ENCODE peak calls at places on chromosomes 2 and 18, in five cellular contexts. L is NT2/D1, A is adipocyte, V is upper lobe of left lung, O is neuronal stem cell. B is an unnamed sample.

GRCh38 chr2:225556461-225556860 is 157.0 kb downstream of the NYAP2 start:
- DNase-seq in L (no peak), A (no peak), V (no peak), O (no peak), B (no peak)

GRCh38 chr2:119259296-119259860 is 35.7 kb downstream of the STEAP3 start:
- DNase-seq in L (no peak), A (no peak), V (no peak), O (peak; percentile 30), B (no peak)

GRCh38 chr2:70977605-70978205 is 725 bp upstream of the ANKRD53 start:
- DNase-seq in L (no peak), A (peak; percentile 66), V (no peak), O (no peak), B (no peak)

GRCh38 chr2:230416061-230416721 is at the start of gene SP100:
- DNase-seq in L (no peak), A (peak; percentile 93), V (peak; percentile 87), O (no peak), B (no peak)

GRCh38 chr2:223383315-223383714 is 218.8 kb downstream of the SCG2 start:
- DNase-seq in L (no peak), A (peak; percentile 10), V (no peak), O (no peak), B (no peak)

GRCh38 chr18:68962623-68963022 is 164.7 kb downstream of the CCDC102B start:
- DNase-seq in L (no peak), A (no peak), V (no peak), O (no peak), B (no peak)

GRCh38 chr18:79748321-79749157 is 49.2 kb upstream of the KCNG2 start:
- DNase-seq in L (no peak), A (no peak), V (peak; percentile 46), O (no peak), B (no peak)

GRCh38 chr18:58484989-58485962 is 143.6 kb downstream of the ALPK2 start:
- DNase-seq in L (peak; percentile 13), A (no peak), V (no peak), O (peak; percentile 20), B (no peak)

GRCh38 chr2:240576436-240577205 is 8.3 kb downstream of the RNPEPL1 start:
- DNase-seq in L (no peak), A (no peak), V (peak; percentile 82), O (no peak), B (no peak)

GRCh38 chr18:63292844-63293683 is 26.5 kb downstream of the BCL2 start:
- DNase-seq in L (no peak), A (no peak), V (peak; percentile 2), O (no peak), B (no peak)

GRCh38 chr2:88671786-88672427 is 19.6 kb upstream of the RPIA start:
- DNase-seq in L (no peak), A (peak; percentile 83), V (no peak), O (peak; percentile 27), B (no peak)

GRCh38 chr2:47094519-47095155 is 60.5 kb downstream of the STPG4 start:
- DNase-seq in L (no peak), A (no peak), V (no peak), O (no peak), B (no peak)

GRCh38 chr2:223969856-223970255 is 12.6 kb downstream of the MRPL44 start:
- DNase-seq in L (no peak), A (peak; percentile 14), V (no peak), O (no peak), B (no peak)

GRCh38 chr2:173855686-173856085 is 109.5 kb downstream of the SP3 start:
- DNase-seq in L (no peak), A (peak; percentile 14), V (no peak), O (no peak), B (no peak)

GRCh38 chr2:890214-890613 is 60.4 kb upstream of the SNTG2 start:
- DNase-seq in L (no peak), A (no peak), V (no peak), O (no peak), B (no peak)

GRCh38 chr2:65436169-65436824 is 3.9 kb upstream of the SPRED2 start:
- DNase-seq in L (no peak), A (peak; percentile 98), V (peak; percentile 97), O (peak; percentile 73), B (no peak)

GRCh38 chr2:160208662-160209229 is 8.7 kb upstream of the ITGB6 start:
- DNase-seq in L (no peak), A (no peak), V (no peak), O (no peak), B (no peak)
- H3K4me1 ChIP-seq in L (no peaks in the 10 kb centered on the region), A (peaks cover 50% of the 10 kb centered on the region), V (peaks cover 23% of the 10 kb centered on the region), O (no peaks in the 10 kb centered on the region), B (no peaks in the 10 kb centered on the region)

GRCh38 chr2:100812141-100812540 is 7.8 kb upstream of the NPAS2 start:
- DNase-seq in L (no peak), A (no peak), V (no peak), O (no peak), B (no peak)

GRCh38 chr2:100814043-100814442 is 5.9 kb upstream of the NPAS2 start:
- DNase-seq in L (no peak), A (no peak), V (no peak), O (no peak), B (no peak)

GRCh38 chr2:100814453-100814852 is 5.5 kb upstream of the NPAS2 start:
- DNase-seq in L (no peak), A (no peak), V (no peak), O (no peak), B (no peak)

GRCh38 chr2:100812573-100812972 is 7.4 kb upstream of the NPAS2 start:
- DNase-seq in L (no peak), A (no peak), V (no peak), O (no peak), B (no peak)

GRCh38 chr2:100813527-100813926 is 6.4 kb upstream of the NPAS2 start:
- DNase-seq in L (no peak), A (peak; percentile 47), V (no peak), O (no peak), B (no peak)
- H3K4me1 ChIP-seq in L (peaks cover 3% of the 10 kb centered on the region), A (peaks cover 14% of the 10 kb centered on the region), V (no peaks in the 10 kb centered on the region), O (no peaks in the 10 kb centered on the region), B (peaks cover 10% of the 10 kb centered on the region)

GRCh38 chr2:19357383-19358241 is 811 bp downstream of the OSR1 start:
- DNase-seq in L (no peak), A (peak; percentile 73), V (peak; percentile 82), O (no peak), B (peak; percentile 64)

GRCh38 chr2:19358242-19359020 is at the start of gene OSR1:
- DNase-seq in L (peak; percentile 51), A (peak; percentile 94), V (peak; percentile 90), O (peak; percentile 84), B (no peak)

GRCh38 chr2:19355416-19355821 is 3.0 kb downstream of the OSR1 start:
- DNase-seq in L (no peak), A (peak; percentile 82), V (peak; percentile 64), O (no peak), B (no peak)

GRCh38 chr2:19355931-19356544 is 2.4 kb downstream of the OSR1 start:
- DNase-seq in L (no peak), A (peak; percentile 58), V (peak; percentile 82), O (no peak), B (no peak)

GRCh38 chr2:19356545-19357382 is 1.7 kb downstream of the OSR1 start:
- DNase-seq in L (no peak), A (peak; percentile 58), V (peak; percentile 76), O (no peak), B (no peak)
- H3K4me1 ChIP-seq in L (peaks cover 14% of the 10 kb centered on the region), A (peaks cover 39% of the 10 kb centered on the region), V (peaks cover 27% of the 10 kb centered on the region), O (peaks cover 18% of the 10 kb centered on the region), B (peaks cover 32% of the 10 kb centered on the region)

GRCh38 chr2:31322376-31322775 is 88.4 kb downstream of the EHD3 start:
- DNase-seq in L (no peak), A (peak; percentile 39), V (no peak), O (no peak), B (no peak)
- H3K4me1 ChIP-seq in L (no peaks in the 10 kb centered on the region), A (peaks cover 8% of the 10 kb centered on the region), V (peaks cover 46% of the 10 kb centered on the region), O (no peaks in the 10 kb centered on the region), B (no peaks in the 10 kb centered on the region)

GRCh38 chr2:110740747-110741349 is 8.5 kb downstream of the ACOXL start:
- DNase-seq in L (no peak), A (no peak), V (no peak), O (no peak), B (no peak)
- H3K4me1 ChIP-seq in L (peaks cover 6% of the 10 kb centered on the region), A (no peaks in the 10 kb centered on the region), V (no peaks in the 10 kb centered on the region), O (no peaks in the 10 kb centered on the region), B (peaks cover 16% of the 10 kb centered on the region)

GRCh38 chr2:172430027-172430426 is 2.6 kb downstream of the ITGA6 start:
- DNase-seq in L (no peak), A (no peak), V (no peak), O (no peak), B (no peak)

GRCh38 chr2:172431993-172432392 is 4.6 kb downstream of the ITGA6 start:
- DNase-seq in L (no peak), A (no peak), V (no peak), O (no peak), B (no peak)

GRCh38 chr2:172429351-172429968 is 2.1 kb downstream of the ITGA6 start:
- DNase-seq in L (no peak), A (no peak), V (no peak), O (no peak), B (no peak)

GRCh38 chr2:172431428-172431827 is 4.0 kb downstream of the ITGA6 start:
- DNase-seq in L (no peak), A (no peak), V (no peak), O (no peak), B (no peak)

DNA sequence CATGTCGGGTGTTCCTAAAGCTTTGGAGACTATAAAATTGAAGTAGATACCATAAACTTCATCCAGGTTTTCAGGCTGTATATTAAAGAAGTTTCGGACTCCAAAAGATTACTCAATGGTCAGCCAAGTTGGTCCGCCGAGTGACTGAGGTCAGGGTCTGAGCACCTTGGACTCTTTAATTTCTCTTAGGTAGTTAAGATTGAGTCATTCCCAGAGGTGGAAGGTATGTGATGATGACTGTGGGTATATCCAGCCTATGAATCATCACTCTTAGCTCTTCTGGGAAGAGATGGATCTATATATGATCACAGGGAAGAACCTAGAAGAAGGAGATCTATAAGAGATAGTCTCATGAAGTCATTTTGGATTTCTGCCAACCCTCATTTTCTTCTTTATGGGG is 3.3 kb downstream of the ITGA6 start:
- DNase-seq in L (no peak), A (no peak), V (no peak), O (no peak), B (no peak)
- H3K4me1 ChIP-seq in L (peaks cover 7% of the 10 kb centered on the region), A (peaks cover 6% of the 10 kb centered on the region), V (peaks cover 29% of the 10 kb centered on the region), O (peaks cover 13% of the 10 kb centered on the region), B (peaks cover 39% of the 10 kb centered on the region)

DNA sequence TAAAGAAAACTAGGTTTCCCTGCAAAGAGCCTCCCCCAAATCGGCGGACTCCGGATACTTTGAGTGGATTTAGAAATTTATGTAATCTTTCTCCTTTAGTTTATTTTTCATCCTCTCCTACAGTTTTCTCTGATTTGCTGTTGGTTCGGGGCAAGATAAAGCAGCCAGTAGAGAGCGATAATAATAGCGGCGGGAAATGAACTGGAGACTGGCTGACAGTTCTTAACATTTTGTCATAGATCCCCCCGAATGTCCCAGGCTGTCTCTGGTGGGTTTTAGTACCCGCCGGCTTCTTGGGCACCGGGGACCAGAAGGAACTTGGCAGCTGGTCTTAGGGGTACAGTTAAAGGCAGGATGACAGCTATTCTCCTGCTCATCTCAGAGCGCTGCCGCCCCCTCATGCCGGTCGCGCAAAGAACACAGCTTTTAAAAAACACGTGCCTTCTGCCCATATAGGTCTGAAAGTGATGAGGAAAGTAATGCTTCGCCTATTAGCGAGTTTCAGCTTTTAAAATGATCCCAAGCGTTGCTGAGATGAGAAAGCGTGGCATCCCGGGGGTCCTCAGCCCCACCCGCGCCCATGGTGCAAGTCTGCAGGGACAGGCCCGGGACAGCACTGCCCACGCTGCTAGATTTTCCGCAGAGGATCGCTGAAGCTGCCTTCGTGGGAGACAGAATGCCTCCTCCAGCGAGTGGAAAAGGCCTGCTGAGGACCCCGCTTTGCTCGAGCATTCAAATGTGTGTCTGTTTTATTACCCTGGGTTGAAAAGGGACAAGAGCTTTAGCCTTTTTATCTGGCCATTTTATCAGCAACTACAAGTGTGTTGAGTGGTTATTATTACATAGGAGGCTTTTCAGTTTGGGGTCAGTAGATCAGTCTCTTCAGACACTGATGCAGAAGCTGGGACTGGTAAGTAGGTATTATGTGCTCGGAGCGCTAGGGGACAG is 3.8 kb downstream of the ONECUT2 start:
- DNase-seq in L (no peak), A (no peak), V (peak; percentile 26), O (peak; percentile 27), B (no peak)
- H3K4me1 ChIP-seq in L (peaks cover 9% of the 10 kb centered on the region), A (peaks cover 26% of the 10 kb centered on the region), V (peaks cover 29% of the 10 kb centered on the region), O (peaks cover 16% of the 10 kb centered on the region), B (peaks cover 27% of the 10 kb centered on the region)

B was measured in H1.